ENCODE peak calls at places on chromosome 9, in seven cellular contexts. R, N, E, G, A, W and I are unnamed samples.
A peak's percentile ranks its signal among the peaks of the same experiment; 100 is the strongest.

GRCh38 chr9:35000535-35001284 is 11.2 kb downstream of the DNAJB5 start:
- DNase-seq in R (peak; percentile 70), N (no peak), E (no peak), G (no peak), A (no peak), W (no peak), I (peak; percentile 30)

GRCh38 chr9:89797970-89798369 is 193.2 kb downstream of the GADD45G start:
- DNase-seq in R (no peak), N (no peak), E (no peak), G (no peak), A (no peak), W (no peak), I (no peak)

GRCh38 chr9:89178162-89179120 is at the start of gene SHC3:
- DNase-seq in R (peak; percentile 75), N (peak; percentile 41), E (no peak), G (peak; percentile 62), A (peak; percentile 18), W (no peak), I (peak; percentile 83)

GRCh38 chr9:80378669-80379293 is 807.0 kb downstream of the TLE4 start:
- DNase-seq in R (no peak), N (no peak), E (no peak), G (no peak), A (no peak), W (no peak), I (no peak)

GRCh38 chr9:31597977-31598376 is 786.5 kb upstream of the ACO1 start:
- DNase-seq in R (no peak), N (peak; percentile 6), E (no peak), G (no peak), A (no peak), W (peak; percentile 46), I (no peak)

GRCh38 chr9:34419716-34420504 is 38.5 kb downstream of the FAM219A start:
- DNase-seq in R (no peak), N (no peak), E (no peak), G (no peak), A (no peak), W (no peak), I (no peak)

GRCh38 chr9:72154468-72155281 is 5.4 kb downstream of the GDA start:
- DNase-seq in R (no peak), N (no peak), E (no peak), G (no peak), A (no peak), W (no peak), I (no peak)

GRCh38 chr9:117718701-117719100 is 14.5 kb downstream of the TLR4 start:
- DNase-seq in R (no peak), N (no peak), E (no peak), G (no peak), A (no peak), W (no peak), I (no peak)

GRCh38 chr9:13904746-13905145 is 409.2 kb downstream of the NFIB start:
- DNase-seq in R (no peak), N (peak; percentile 12), E (no peak), G (no peak), A (no peak), W (no peak), I (no peak)

GRCh38 chr9:133443982-133444381 is 15.8 kb upstream of the CACFD1 start:
- DNase-seq in R (peak; percentile 46), N (peak; percentile 27), E (no peak), G (no peak), A (no peak), W (no peak), I (no peak)

GRCh38 chr9:69637193-69637592 is 35.0 kb downstream of the APBA1 start:
- DNase-seq in R (no peak), N (no peak), E (no peak), G (no peak), A (no peak), W (no peak), I (no peak)

GRCh38 chr9:33445389-33445881 is 2.0 kb downstream of the AQP3 start:
- DNase-seq in R (no peak), N (no peak), E (no peak), G (no peak), A (no peak), W (no peak), I (peak; percentile 69)

GRCh38 chr9:108002296-108003056 is 512.9 kb upstream of the KLF4 start:
- DNase-seq in R (peak; percentile 66), N (no peak), E (no peak), G (no peak), A (peak; percentile 19), W (no peak), I (no peak)

GRCh38 chr9:107999890-108000289 is 510.3 kb upstream of the KLF4 start:
- DNase-seq in R (no peak), N (no peak), E (no peak), G (no peak), A (no peak), W (no peak), I (no peak)

GRCh38 chr9:108001219-108001618 is 511.6 kb upstream of the KLF4 start:
- DNase-seq in R (no peak), N (no peak), E (no peak), G (no peak), A (no peak), W (no peak), I (no peak)

GRCh38 chr9:107994638-107995037 is 505.1 kb upstream of the KLF4 start:
- DNase-seq in R (no peak), N (no peak), E (no peak), G (no peak), A (no peak), W (no peak), I (no peak)

GRCh38 chr9:107999011-107999410 is 509.4 kb upstream of the KLF4 start:
- DNase-seq in R (no peak), N (no peak), E (no peak), G (peak; percentile 35), A (no peak), W (no peak), I (peak; percentile 72)
- H3K27ac ChIP-seq in R (no peak overlapping the region), N (no peak overlapping the region), E (no peak overlapping the region), G (no peak overlapping the region), A (no peak overlapping the region), W (no peak overlapping the region), I (no peak overlapping the region)

DNA sequence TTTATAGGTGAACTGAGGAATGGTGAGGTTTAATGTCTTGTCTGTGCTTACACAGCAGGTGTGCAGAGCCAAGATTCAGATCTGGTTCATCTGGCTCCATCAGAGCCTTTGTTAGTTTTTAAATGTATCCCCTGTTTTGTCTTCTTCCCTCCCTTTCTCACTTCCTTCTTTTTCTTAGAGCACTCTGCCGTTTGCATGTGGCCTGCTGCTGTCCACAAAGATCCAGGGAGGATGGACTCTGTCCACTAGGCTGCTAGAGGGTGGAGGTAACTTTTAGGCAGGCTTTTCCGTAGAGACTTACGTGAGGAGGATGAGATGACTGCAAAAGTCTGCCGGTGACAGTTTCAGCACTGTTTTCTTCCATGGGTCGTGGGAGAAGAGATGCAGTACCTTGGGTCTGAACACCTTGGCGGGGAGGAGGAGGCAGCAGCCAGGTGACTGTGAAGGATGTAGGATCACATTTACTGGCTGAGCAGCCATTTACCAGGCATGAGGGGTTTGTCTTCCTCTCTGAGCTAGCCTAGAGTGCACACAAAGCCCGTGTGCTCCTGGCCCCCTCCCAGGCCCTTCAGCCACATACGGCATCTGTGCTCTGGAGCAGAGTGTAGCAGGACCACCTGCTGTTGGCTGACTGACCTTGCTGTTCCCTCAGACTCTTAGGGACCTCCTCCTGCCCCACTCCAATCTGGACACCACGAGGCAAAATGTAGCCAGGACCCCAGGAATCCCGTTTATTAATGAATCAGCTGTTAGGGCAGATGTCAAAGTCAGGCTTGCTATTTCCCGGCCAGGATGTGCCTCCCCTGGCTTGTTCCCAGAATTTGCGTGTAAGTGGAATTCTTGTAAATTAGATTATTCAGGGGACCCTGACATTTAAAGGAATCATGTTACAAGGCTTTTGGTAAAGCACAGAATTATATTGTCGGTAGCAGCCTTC is 1.9 kb downstream of the NTMT1 start:
- DNase-seq in R (no peak), N (no peak), E (no peak), G (no peak), A (no peak), W (no peak), I (no peak)
- H3K4me3 ChIP-seq in R (peak overlapping the region; percentile 96), N (peak overlapping the region; percentile 85), E (peak overlapping the region; percentile 67), G (peak overlapping the region; percentile 72), A (peak overlapping the region; percentile 76), W (peak overlapping the region; percentile 100), I (peak overlapping the region; percentile 98)

GRCh38 chr9:129487307-129487657 is 133.6 kb downstream of the C9orf50 start:
- DNase-seq in R (no peak), N (no peak), E (no peak), G (no peak), A (no peak), W (no peak), I (no peak)
- H3K27ac ChIP-seq in R (peak overlapping the region; percentile 99), N (peak overlapping the region; percentile 100), E (peak overlapping the region; percentile 100), G (no peak overlapping the region), A (peak overlapping the region; percentile 95), W (peak overlapping the region; percentile 99), I (peak overlapping the region; percentile 97)

GRCh38 chr9:124411514-124412227 is 3.6 kb downstream of the PSMB7 start:
- DNase-seq in R (peak; percentile 92), N (peak; percentile 57), E (no peak), G (no peak), A (no peak), W (no peak), I (no peak)
- H3K4me3 ChIP-seq in R (no peak overlapping the region), N (peak overlapping the region; percentile 37), E (no peak overlapping the region), G (no peak overlapping the region), A (no peak overlapping the region), W (no peak overlapping the region), I (no peak overlapping the region)